ENCODE peak calls at places on chromosomes 7 and 10, in four cellular contexts. W is prostate gland, N is suprapubic skin, H is esophagus muscularis mucosa. J is an unnamed sample.

GRCh38 chr7:100773491-100773890 is 40.1 kb downstream of the ZAN start:
- DNase-seq in W (no peak), N (no peak), H (no peak), J (no peak)

GRCh38 chr7:81447351-81447952 is 322.4 kb downstream of the HGF start:
- DNase-seq in W (peak; percentile 38), N (no peak), H (no peak), J (peak; percentile 48)

GRCh38 chr7:136142583-136142982 is 165.4 kb upstream of the MTPN start:
- DNase-seq in W (no peak), N (no peak), H (no peak), J (no peak)

GRCh38 chr7:16347461-16348192 is 73.7 kb downstream of the CRPPA start:
- DNase-seq in W (no peak), N (no peak), H (no peak), J (no peak)

GRCh38 chr10:48931188-48931587 is 8.5 kb downstream of the LRRC18 start:
- DNase-seq in W (no peak), N (no peak), H (no peak), J (no peak)

GRCh38 chr10:50832171-50832751 is 53.2 kb downstream of the A1CF start:
- DNase-seq in W (no peak), N (no peak), H (no peak), J (peak; percentile 29)

GRCh38 chr10:69451784-69452251 is 553 bp downstream of the TSPAN15 start:
- DNase-seq in W (peak; percentile 51), N (peak; percentile 57), H (no peak), J (peak; percentile 81)

GRCh38 chr10:111098679-111099437 is 22.0 kb downstream of the ADRA2A start:
- DNase-seq in W (no peak), N (no peak), H (no peak), J (no peak)

GRCh38 chr7:18590744-18591340 is 95.3 kb downstream of the HDAC9 start:
- DNase-seq in W (no peak), N (no peak), H (no peak), J (no peak)

GRCh38 chr10:86263209-86263608 is 103.4 kb downstream of the GRID1 start:
- DNase-seq in W (no peak), N (peak; percentile 48), H (no peak), J (no peak)

GRCh38 chr7:24971333-24972165 is 8.4 kb downstream of the OSBPL3 start:
- DNase-seq in W (no peak), N (peak; percentile 62), H (no peak), J (no peak)

GRCh38 chr10:124291009-124291671 is 127.6 kb downstream of the OAT start:
- DNase-seq in W (no peak), N (peak; percentile 54), H (no peak), J (peak; percentile 29)

GRCh38 chr7:101243786-101244384 is 996 bp downstream of the FIS1 start:
- DNase-seq in W (no peak), N (peak; percentile 65), H (no peak), J (peak; percentile 34)

GRCh38 chr7:104985259-104985617 is 28.8 kb upstream of the KMT2E start:
- DNase-seq in W (no peak), N (no peak), H (no peak), J (no peak)
- H3K4me1 ChIP-seq in W (peaks cover 23% of the 10 kb centered on the region), N (peaks cover 76% of the 10 kb centered on the region), H (peaks cover 28% of the 10 kb centered on the region), J (peaks cover 5% of the 10 kb centered on the region)

GRCh38 chr10:103882285-103883007 is 27.1 kb upstream of the SH3PXD2A start:
- DNase-seq in W (no peak), N (no peak), H (no peak), J (no peak)
- H3K4me1 ChIP-seq in W (no peaks in the 10 kb centered on the region), N (peaks cover 63% of the 10 kb centered on the region), H (peaks cover 32% of the 10 kb centered on the region), J (no peaks in the 10 kb centered on the region)

GRCh38 chr7:74708569-74709275 is 51.2 kb downstream of the GTF2I start:
- DNase-seq in W (no peak), N (no peak), H (no peak), J (no peak)
- H3K4me1 ChIP-seq in W (no peaks in the 10 kb centered on the region), N (no peaks in the 10 kb centered on the region), H (peaks cover 10% of the 10 kb centered on the region), J (no peaks in the 10 kb centered on the region)

DNA sequence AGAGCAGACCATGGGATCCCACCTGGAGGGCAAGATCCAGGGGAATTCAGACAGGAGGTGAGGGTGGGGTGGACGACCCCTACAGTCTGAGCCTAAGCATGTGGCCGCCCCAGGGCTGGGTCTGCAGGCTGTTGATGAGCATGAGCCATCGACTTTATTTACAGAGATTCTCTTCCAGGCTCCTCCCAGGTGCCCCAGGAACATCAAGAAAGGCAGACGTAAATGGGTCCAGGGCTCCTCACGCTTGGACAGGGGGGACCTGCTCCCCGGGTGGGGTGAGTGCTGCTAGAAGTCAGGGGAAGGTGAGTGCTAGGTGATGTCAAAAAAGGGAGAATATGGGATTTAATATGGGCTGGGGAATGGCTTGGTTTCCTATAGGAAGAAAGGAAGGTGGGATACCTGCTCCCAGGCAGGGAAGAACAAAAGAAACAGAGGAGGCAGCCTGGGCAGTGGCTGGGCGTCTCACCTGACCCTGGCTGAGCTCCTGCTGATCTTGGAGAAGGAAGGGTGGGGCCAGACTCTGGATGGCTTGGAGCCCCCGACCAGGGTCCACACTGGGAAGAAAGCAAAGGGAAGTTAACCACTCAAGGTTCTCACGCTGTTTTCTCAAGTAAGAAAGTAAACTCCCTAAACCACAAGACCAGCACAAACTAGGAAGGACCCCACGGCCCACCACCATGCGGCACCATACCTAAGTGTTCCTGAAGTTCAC is 162.1 kb upstream of the SHH start:
- DNase-seq in W (no peak), N (peak; percentile 32), H (no peak), J (peak; percentile 4)
- H3K4me1 ChIP-seq in W (no peaks in the 10 kb centered on the region), N (no peaks in the 10 kb centered on the region), H (no peaks in the 10 kb centered on the region), J (no peaks in the 10 kb centered on the region)

GRCh38 chr10:79094412-79095175 is 25.8 kb downstream of the ZMIZ1 start:
- DNase-seq in W (no peak), N (no peak), H (no peak), J (no peak)
- H3K4me1 ChIP-seq in W (peaks cover 31% of the 10 kb centered on the region), N (peaks cover 97% of the 10 kb centered on the region), H (peaks cover 100% of the 10 kb centered on the region), J (peaks cover 29% of the 10 kb centered on the region)

DNA sequence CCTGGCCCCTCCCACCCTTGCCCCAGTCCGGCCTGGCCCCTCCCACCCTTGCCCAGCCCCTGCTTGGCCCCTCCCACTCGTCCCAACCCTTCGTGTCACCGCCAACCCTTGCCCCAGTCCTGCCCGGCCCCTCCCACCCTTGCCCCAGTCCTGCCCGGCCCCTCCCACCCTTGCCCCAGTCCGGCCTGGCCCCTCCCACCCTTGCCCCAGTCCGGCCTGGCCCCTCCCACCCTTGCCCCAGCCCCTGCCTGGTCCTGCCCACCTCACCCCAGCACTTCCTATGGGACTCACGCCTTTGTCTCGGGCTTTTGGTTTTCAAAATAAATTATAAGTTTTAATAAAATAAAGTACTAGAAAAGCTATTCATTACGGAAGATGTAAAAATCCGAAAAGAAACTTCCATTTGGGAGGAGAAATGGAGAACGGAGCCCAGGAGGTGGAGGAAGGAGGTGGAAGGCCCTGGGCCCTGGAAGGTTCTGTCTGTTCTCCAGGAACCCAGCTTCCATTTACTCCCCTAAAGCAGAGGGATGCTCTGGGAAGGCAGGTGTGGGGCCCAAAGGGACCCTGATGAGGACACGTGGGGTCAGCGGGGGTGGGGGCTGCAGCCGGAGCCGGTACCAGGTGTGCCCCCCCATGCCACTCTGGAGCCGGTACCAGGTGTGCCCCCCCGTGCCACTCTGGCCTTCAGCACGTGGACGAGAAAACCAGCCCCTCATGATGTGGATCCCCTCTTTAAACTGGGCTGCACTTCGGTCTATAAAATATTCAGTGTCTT is 52.2 kb downstream of the PWWP2B start:
- DNase-seq in W (no peak), N (peak; percentile 84), H (no peak), J (peak; percentile 88)
- H3K4me1 ChIP-seq in W (peaks cover 20% of the 10 kb centered on the region), N (peaks cover 76% of the 10 kb centered on the region), H (peaks cover 44% of the 10 kb centered on the region), J (peaks cover 31% of the 10 kb centered on the region)

DNA sequence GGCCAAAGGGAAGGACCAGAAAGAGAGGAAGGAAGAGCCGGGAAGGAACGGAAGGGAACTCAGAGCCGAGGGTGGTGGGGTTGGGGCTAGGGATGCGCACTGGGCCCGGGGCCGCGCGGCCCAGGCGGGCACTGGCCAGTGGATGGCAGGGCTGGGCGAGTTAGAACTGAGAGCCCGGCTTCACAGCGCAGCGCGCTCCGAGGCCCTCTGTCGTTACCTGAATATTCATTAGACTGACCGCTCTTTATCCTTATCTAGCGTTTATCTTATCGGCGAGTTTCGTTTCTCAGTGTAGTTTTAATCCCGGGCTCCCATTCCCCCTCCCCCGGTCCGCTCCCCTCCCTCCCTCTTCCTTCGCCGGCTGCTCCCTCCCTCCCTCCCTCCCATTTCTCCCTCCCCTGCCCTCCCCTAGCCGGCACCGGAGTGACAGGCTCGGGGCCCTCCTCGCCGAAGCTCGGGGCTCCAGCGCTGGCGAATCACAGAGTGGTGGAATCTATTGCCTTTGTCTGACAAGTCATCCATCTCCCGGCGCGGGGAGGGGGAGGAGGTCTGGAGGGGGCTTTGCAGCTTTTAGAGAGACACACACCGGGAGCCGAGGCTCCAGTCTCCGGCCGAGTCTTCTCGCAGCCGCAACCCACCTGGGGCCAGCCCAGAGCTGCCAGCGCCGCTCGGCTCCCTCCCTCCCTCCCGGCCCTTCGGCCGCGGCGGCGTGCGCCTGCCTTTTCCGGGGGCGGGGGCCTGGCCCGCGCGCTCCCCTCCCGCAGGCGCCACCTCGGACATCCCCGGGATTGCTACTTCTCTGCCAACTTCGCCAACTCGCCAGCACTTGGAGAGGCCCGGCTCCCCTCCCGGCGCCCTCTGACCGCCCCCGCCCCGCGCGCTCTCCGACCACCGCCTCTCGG is at the start of gene PAX2:
- DNase-seq in W (no peak), N (no peak), H (no peak), J (no peak)
- H3K4me1 ChIP-seq in W (peaks cover 19% of the 10 kb centered on the region), N (peaks cover 72% of the 10 kb centered on the region), H (peaks cover 76% of the 10 kb centered on the region), J (no peaks in the 10 kb centered on the region)

GRCh38 chr10:77902159-77902558 is 24.4 kb downstream of the DLG5 start:
- DNase-seq in W (no peak), N (no peak), H (no peak), J (peak; percentile 66)
- H3K4me1 ChIP-seq in W (peaks cover 21% of the 10 kb centered on the region), N (peaks cover 61% of the 10 kb centered on the region), H (peaks cover 67% of the 10 kb centered on the region), J (peaks cover 7% of the 10 kb centered on the region)

GRCh38 chr10:78974409-78975317 is 94.1 kb upstream of the ZMIZ1 start:
- DNase-seq in W (peak; percentile 40), N (peak; percentile 93), H (peak; percentile 95), J (peak; percentile 67)
- H3K4me1 ChIP-seq in W (peaks cover 6% of the 10 kb centered on the region), N (peaks cover 46% of the 10 kb centered on the region), H (peaks cover 55% of the 10 kb centered on the region), J (peaks cover 5% of the 10 kb centered on the region)

GRCh38 chr7:131106681-131107342 is 220.9 kb upstream of the MKLN1 start:
- DNase-seq in W (peak; percentile 63), N (peak; percentile 82), H (no peak), J (peak; percentile 73)
- H3K4me1 ChIP-seq in W (no peaks in the 10 kb centered on the region), N (peaks cover 57% of the 10 kb centered on the region), H (peaks cover 66% of the 10 kb centered on the region), J (peaks cover 7% of the 10 kb centered on the region)

J was measured in colonic mucosa.